ENCODE peak calls at places on chromosomes 1 and 21, in nine cellular contexts. One of them, this sample, is unnamed.

GRCh38 chr21:45152265-45152746 is 77.9 kb downstream of the ADARB1 start:
- DNase-seq in CD4-positive, alpha-beta T cell: peak; percentile 44
- DNase-seq in upper lobe of left lung: peak; percentile 75
- DNase-seq in breast epithelium: peak; percentile 16
- DNase-seq in uterus: no peak
- DNase-seq in BJ: no peak
- DNase-seq in left ventricle myocardium inferior: peak; percentile 33
- DNase-seq in MCF 10A: no peak
- DNase-seq in fibroblast of lung: no peak
- DNase-seq in this sample: no peak

GRCh38 chr1:100714599-100714998 is 4.9 kb upstream of the VCAM1 start:
- DNase-seq in left ventricle myocardium inferior: no peak
- DNase-seq in breast epithelium: no peak
- DNase-seq in CD4-positive, alpha-beta T cell: no peak
- DNase-seq in fibroblast of lung: no peak
- DNase-seq in MCF 10A: no peak
- DNase-seq in BJ: no peak
- DNase-seq in uterus: no peak
- DNase-seq in upper lobe of left lung: no peak
- DNase-seq in this sample: no peak

GRCh38 chr1:84506729-84507453 is 510 bp upstream of the GNG5 start:
- DNase-seq in left ventricle myocardium inferior: no peak
- DNase-seq in MCF 10A: no peak
- DNase-seq in CD4-positive, alpha-beta T cell: no peak
- DNase-seq in breast epithelium: no peak
- DNase-seq in fibroblast of lung: no peak
- DNase-seq in upper lobe of left lung: no peak
- DNase-seq in uterus: no peak
- DNase-seq in BJ: no peak
- DNase-seq in this sample: no peak

GRCh38 chr1:8780405-8780804 is 37.0 kb downstream of the RERE start:
- DNase-seq in CD4-positive, alpha-beta T cell: no peak
- DNase-seq in left ventricle myocardium inferior: no peak
- DNase-seq in uterus: no peak
- DNase-seq in fibroblast of lung: no peak
- DNase-seq in breast epithelium: no peak
- DNase-seq in BJ: no peak
- DNase-seq in MCF 10A: no peak
- DNase-seq in upper lobe of left lung: no peak
- DNase-seq in this sample: no peak

GRCh38 chr1:225655509-225656258 is 2.8 kb upstream of the ENAH start:
- DNase-seq in CD4-positive, alpha-beta T cell: no peak
- DNase-seq in uterus: peak; percentile 80
- DNase-seq in upper lobe of left lung: no peak
- DNase-seq in fibroblast of lung: peak; percentile 99
- DNase-seq in BJ: peak; percentile 95
- DNase-seq in breast epithelium: no peak
- DNase-seq in MCF 10A: peak; percentile 99
- DNase-seq in left ventricle myocardium inferior: peak; percentile 29
- DNase-seq in this sample: peak; percentile 96

GRCh38 chr21:41933259-41934079 is 20.3 kb downstream of the C2CD2 start:
- DNase-seq in breast epithelium: peak; percentile 81
- DNase-seq in left ventricle myocardium inferior: no peak
- DNase-seq in BJ: no peak
- DNase-seq in CD4-positive, alpha-beta T cell: no peak
- DNase-seq in uterus: no peak
- DNase-seq in upper lobe of left lung: no peak
- DNase-seq in fibroblast of lung: peak; percentile 76
- DNase-seq in MCF 10A: peak; percentile 74
- DNase-seq in this sample: peak; percentile 50

GRCh38 chr1:51234721-51235425 is 1.2 kb upstream of the RNF11 start:
- DNase-seq in upper lobe of left lung: no peak
- DNase-seq in breast epithelium: peak; percentile 67
- DNase-seq in left ventricle myocardium inferior: peak; percentile 44
- DNase-seq in fibroblast of lung: no peak
- DNase-seq in BJ: no peak
- DNase-seq in uterus: peak; percentile 72
- DNase-seq in MCF 10A: peak; percentile 76
- DNase-seq in CD4-positive, alpha-beta T cell: no peak
- DNase-seq in this sample: peak; percentile 53

GRCh38 chr1:173505401-173505800 is 28.3 kb downstream of the PRDX6 start:
- DNase-seq in left ventricle myocardium inferior: no peak
- DNase-seq in upper lobe of left lung: no peak
- DNase-seq in fibroblast of lung: no peak
- DNase-seq in uterus: no peak
- DNase-seq in BJ: no peak
- DNase-seq in MCF 10A: no peak
- DNase-seq in CD4-positive, alpha-beta T cell: no peak
- DNase-seq in breast epithelium: no peak
- DNase-seq in this sample: no peak

GRCh38 chr1:92822907-92823306 is 8.9 kb upstream of the RPL5 start:
- DNase-seq in fibroblast of lung: peak; percentile 69
- DNase-seq in CD4-positive, alpha-beta T cell: no peak
- DNase-seq in left ventricle myocardium inferior: no peak
- DNase-seq in breast epithelium: no peak
- DNase-seq in uterus: no peak
- DNase-seq in MCF 10A: no peak
- DNase-seq in upper lobe of left lung: no peak
- DNase-seq in BJ: peak; percentile 29
- DNase-seq in this sample: no peak

GRCh38 chr21:41168391-41169257 is 664 bp downstream of the BACE2 start:
- DNase-seq in fibroblast of lung: peak; percentile 71
- DNase-seq in breast epithelium: peak; percentile 70
- DNase-seq in upper lobe of left lung: peak; percentile 87
- DNase-seq in CD4-positive, alpha-beta T cell: no peak
- DNase-seq in uterus: peak; percentile 75
- DNase-seq in MCF 10A: peak; percentile 52
- DNase-seq in left ventricle myocardium inferior: peak; percentile 42
- DNase-seq in BJ: no peak
- DNase-seq in this sample: peak; percentile 33

GRCh38 chr1:170537798-170538503 is 6.0 kb downstream of the GORAB start:
- DNase-seq in left ventricle myocardium inferior: no peak
- DNase-seq in uterus: no peak
- DNase-seq in CD4-positive, alpha-beta T cell: no peak
- DNase-seq in breast epithelium: no peak
- DNase-seq in fibroblast of lung: peak; percentile 57
- DNase-seq in upper lobe of left lung: no peak
- DNase-seq in MCF 10A: peak; percentile 49
- DNase-seq in BJ: no peak
- DNase-seq in this sample: no peak

GRCh38 chr1:235127203-235127602 is 1.4 kb downstream of the TOMM20 start:
- DNase-seq in upper lobe of left lung: no peak
- DNase-seq in MCF 10A: no peak
- DNase-seq in left ventricle myocardium inferior: no peak
- DNase-seq in BJ: no peak
- DNase-seq in uterus: no peak
- DNase-seq in breast epithelium: no peak
- DNase-seq in CD4-positive, alpha-beta T cell: no peak
- DNase-seq in fibroblast of lung: no peak
- DNase-seq in this sample: no peak

GRCh38 chr1:209230319-209230718 is 353.2 kb upstream of the CAMK1G start:
- DNase-seq in uterus: no peak
- DNase-seq in MCF 10A: no peak
- DNase-seq in BJ: no peak
- DNase-seq in upper lobe of left lung: no peak
- DNase-seq in fibroblast of lung: no peak
- DNase-seq in breast epithelium: no peak
- DNase-seq in left ventricle myocardium inferior: no peak
- DNase-seq in CD4-positive, alpha-beta T cell: no peak
- DNase-seq in this sample: no peak

GRCh38 chr21:43771698-43772367 is 4.3 kb downstream of the CSTB start:
- DNase-seq in CD4-positive, alpha-beta T cell: no peak
- DNase-seq in BJ: no peak
- DNase-seq in breast epithelium: no peak
- DNase-seq in fibroblast of lung: no peak
- DNase-seq in uterus: no peak
- DNase-seq in upper lobe of left lung: no peak
- DNase-seq in MCF 10A: no peak
- DNase-seq in left ventricle myocardium inferior: no peak
- DNase-seq in this sample: no peak

GRCh38 chr1:81114191-81114590 is 686.5 kb upstream of the ADGRL2 start:
- DNase-seq in upper lobe of left lung: no peak
- DNase-seq in fibroblast of lung: no peak
- DNase-seq in BJ: no peak
- DNase-seq in uterus: no peak
- DNase-seq in CD4-positive, alpha-beta T cell: no peak
- DNase-seq in breast epithelium: no peak
- DNase-seq in MCF 10A: no peak
- DNase-seq in left ventricle myocardium inferior: no peak
- DNase-seq in this sample: no peak
- TF ChIP-seq CTCF in upper lobe of left lung: no peak
- TF ChIP-seq CTCF in fibroblast of lung: no peak
- TF ChIP-seq CTCF in BJ: no peak
- TF ChIP-seq CTCF in uterus: no peak
- TF ChIP-seq CTCF in CD4-positive, alpha-beta T cell: no peak
- TF ChIP-seq CTCF in breast epithelium: no peak
- TF ChIP-seq CTCF in MCF 10A: no peak
- TF ChIP-seq CTCF in left ventricle myocardium inferior: no peak
- TF ChIP-seq CTCF in this sample: peak; percentile 11

GRCh38 chr21:24894324-24894723 is 713.0 kb downstream of the MRPL39 start:
- DNase-seq in upper lobe of left lung: no peak
- DNase-seq in left ventricle myocardium inferior: no peak
- DNase-seq in MCF 10A: no peak
- DNase-seq in breast epithelium: no peak
- DNase-seq in BJ: no peak
- DNase-seq in uterus: no peak
- DNase-seq in CD4-positive, alpha-beta T cell: no peak
- DNase-seq in fibroblast of lung: no peak
- DNase-seq in this sample: no peak

GRCh38 chr21:24897883-24898282 is 709.4 kb downstream of the MRPL39 start:
- DNase-seq in left ventricle myocardium inferior: no peak
- DNase-seq in BJ: no peak
- DNase-seq in fibroblast of lung: no peak
- DNase-seq in breast epithelium: no peak
- DNase-seq in uterus: no peak
- DNase-seq in MCF 10A: no peak
- DNase-seq in upper lobe of left lung: no peak
- DNase-seq in CD4-positive, alpha-beta T cell: no peak
- DNase-seq in this sample: no peak

GRCh38 chr21:24899138-24899537 is 708.1 kb downstream of the MRPL39 start:
- DNase-seq in MCF 10A: no peak
- DNase-seq in upper lobe of left lung: no peak
- DNase-seq in left ventricle myocardium inferior: no peak
- DNase-seq in fibroblast of lung: no peak
- DNase-seq in BJ: no peak
- DNase-seq in CD4-positive, alpha-beta T cell: no peak
- DNase-seq in uterus: no peak
- DNase-seq in breast epithelium: no peak
- DNase-seq in this sample: no peak

GRCh38 chr21:24896735-24897124 is 710.6 kb downstream of the MRPL39 start:
- DNase-seq in MCF 10A: no peak
- DNase-seq in CD4-positive, alpha-beta T cell: no peak
- DNase-seq in uterus: no peak
- DNase-seq in fibroblast of lung: no peak
- DNase-seq in BJ: no peak
- DNase-seq in upper lobe of left lung: no peak
- DNase-seq in breast epithelium: no peak
- DNase-seq in left ventricle myocardium inferior: no peak
- DNase-seq in this sample: no peak

GRCh38 chr21:24895885-24896734 is 711.2 kb downstream of the MRPL39 start:
- DNase-seq in BJ: no peak
- DNase-seq in CD4-positive, alpha-beta T cell: no peak
- DNase-seq in upper lobe of left lung: no peak
- DNase-seq in MCF 10A: peak; percentile 69
- DNase-seq in fibroblast of lung: peak; percentile 52
- DNase-seq in breast epithelium: no peak
- DNase-seq in uterus: no peak
- DNase-seq in left ventricle myocardium inferior: no peak
- DNase-seq in this sample: no peak
- TF ChIP-seq CTCF in BJ: no peak
- TF ChIP-seq CTCF in CD4-positive, alpha-beta T cell: no peak
- TF ChIP-seq CTCF in upper lobe of left lung: no peak
- TF ChIP-seq CTCF in MCF 10A: peak; percentile 45
- TF ChIP-seq CTCF in fibroblast of lung: peak; percentile 52
- TF ChIP-seq CTCF in breast epithelium: peak; percentile 22
- TF ChIP-seq CTCF in uterus: no peak
- TF ChIP-seq CTCF in left ventricle myocardium inferior: peak; percentile 57
- TF ChIP-seq CTCF in this sample: peak; percentile 70

GRCh38 chr21:39727401-39728120 is 17.4 kb upstream of the IGSF5 start:
- DNase-seq in CD4-positive, alpha-beta T cell: no peak
- DNase-seq in uterus: no peak
- DNase-seq in MCF 10A: no peak
- DNase-seq in upper lobe of left lung: no peak
- DNase-seq in fibroblast of lung: no peak
- DNase-seq in BJ: no peak
- DNase-seq in breast epithelium: no peak
- DNase-seq in left ventricle myocardium inferior: no peak
- DNase-seq in this sample: no peak

GRCh38 chr21:39724944-39725343 is 20.0 kb upstream of the IGSF5 start:
- DNase-seq in BJ: no peak
- DNase-seq in left ventricle myocardium inferior: no peak
- DNase-seq in upper lobe of left lung: no peak
- DNase-seq in CD4-positive, alpha-beta T cell: no peak
- DNase-seq in fibroblast of lung: no peak
- DNase-seq in MCF 10A: no peak
- DNase-seq in uterus: no peak
- DNase-seq in breast epithelium: no peak
- DNase-seq in this sample: no peak

GRCh38 chr21:39728341-39728740 is 16.6 kb upstream of the IGSF5 start:
- DNase-seq in upper lobe of left lung: no peak
- DNase-seq in MCF 10A: no peak
- DNase-seq in fibroblast of lung: no peak
- DNase-seq in left ventricle myocardium inferior: no peak
- DNase-seq in uterus: no peak
- DNase-seq in CD4-positive, alpha-beta T cell: no peak
- DNase-seq in breast epithelium: no peak
- DNase-seq in BJ: no peak
- DNase-seq in this sample: no peak

GRCh38 chr21:39721885-39722284 is 23.1 kb upstream of the IGSF5 start:
- DNase-seq in BJ: no peak
- DNase-seq in breast epithelium: no peak
- DNase-seq in uterus: no peak
- DNase-seq in CD4-positive, alpha-beta T cell: no peak
- DNase-seq in MCF 10A: no peak
- DNase-seq in upper lobe of left lung: no peak
- DNase-seq in fibroblast of lung: no peak
- DNase-seq in left ventricle myocardium inferior: no peak
- DNase-seq in this sample: no peak

DNA sequence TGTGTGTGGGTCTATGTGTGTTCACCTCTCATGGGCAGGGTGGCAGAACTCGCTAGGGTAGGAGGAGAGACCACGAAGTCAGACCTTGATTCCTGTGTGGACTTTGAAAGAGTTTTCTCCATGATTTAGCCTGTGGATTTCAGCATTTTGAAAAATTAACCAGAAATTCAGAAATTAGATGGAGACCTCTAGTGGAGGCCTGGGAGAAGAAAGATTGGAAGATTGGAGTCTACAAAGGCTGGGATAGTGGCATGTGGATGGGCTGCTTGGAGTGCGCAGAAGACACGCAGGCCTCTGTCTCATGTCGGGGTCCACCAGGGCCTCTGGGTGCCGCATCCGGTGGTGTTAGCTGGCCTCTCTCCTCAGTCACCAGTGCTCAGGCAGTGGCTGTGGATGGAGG is 18.9 kb upstream of the IGSF5 start:
- DNase-seq in breast epithelium: no peak
- DNase-seq in CD4-positive, alpha-beta T cell: no peak
- DNase-seq in left ventricle myocardium inferior: no peak
- DNase-seq in BJ: no peak
- DNase-seq in upper lobe of left lung: peak; percentile 45
- DNase-seq in fibroblast of lung: no peak
- DNase-seq in uterus: no peak
- DNase-seq in MCF 10A: no peak
- DNase-seq in this sample: no peak
- TF ChIP-seq CTCF in breast epithelium: no peak
- TF ChIP-seq CTCF in CD4-positive, alpha-beta T cell: no peak
- TF ChIP-seq CTCF in left ventricle myocardium inferior: no peak
- TF ChIP-seq CTCF in BJ: peak; percentile 22
- TF ChIP-seq CTCF in upper lobe of left lung: no peak
- TF ChIP-seq CTCF in fibroblast of lung: peak; percentile 34
- TF ChIP-seq CTCF in uterus: no peak
- TF ChIP-seq CTCF in MCF 10A: no peak
- TF ChIP-seq CTCF in this sample: peak; percentile 12

GRCh38 chr1:4268890-4269286 is 368.8 kb upstream of the C1orf174 start:
- DNase-seq in CD4-positive, alpha-beta T cell: no peak
- DNase-seq in fibroblast of lung: no peak
- DNase-seq in uterus: no peak
- DNase-seq in left ventricle myocardium inferior: no peak
- DNase-seq in MCF 10A: no peak
- DNase-seq in breast epithelium: no peak
- DNase-seq in BJ: no peak
- DNase-seq in upper lobe of left lung: peak; percentile 44
- DNase-seq in this sample: no peak
- TF ChIP-seq CTCF in CD4-positive, alpha-beta T cell: no peak
- TF ChIP-seq CTCF in fibroblast of lung: no peak
- TF ChIP-seq CTCF in uterus: no peak
- TF ChIP-seq CTCF in left ventricle myocardium inferior: no peak
- TF ChIP-seq CTCF in MCF 10A: no peak
- TF ChIP-seq CTCF in breast epithelium: no peak
- TF ChIP-seq CTCF in BJ: no peak
- TF ChIP-seq CTCF in upper lobe of left lung: no peak
- TF ChIP-seq CTCF in this sample: no peak